ENCODE peak calls at places on chromosomes 7 and 10, in eight cellular contexts. X is left ventricle myocardium superior; Q is kidney tubule cell; B is NCI-H1417; H is stimulated activated CD8-positive, alpha-beta memory T cell treated with anti-CD3 and anti-CD28 coated beads, Interleukin-12 subunit alpha, Interleukin-12 subunit beta, amount 100 ng/mL, for 1 hour; W is activated CD8-positive, alpha-beta memory T cell treated with anti-CD3 and anti-CD28 coated beads for 4 hours; A is NCI-H345; J is mesendoderm. C is an unnamed sample.

GRCh38 chr10:28841625-28842024 is 164.3 kb downstream of the BAMBI start:
- DNase-seq in H (no peak), X (no peak), Q (no peak), B (no peak), W (no peak), J (no peak), A (no peak), C (peak; percentile 12)

GRCh38 chr7:144508702-144509101 is 105.2 kb upstream of the NOBOX start:
- DNase-seq in B (no peak), J (no peak), H (no peak), W (no peak), X (no peak), A (no peak), Q (no peak), C (no peak)

GRCh38 chr7:85213500-85213899 is 26.6 kb upstream of the SEMA3D start:
- DNase-seq in J (no peak), X (no peak), A (no peak), H (no peak), Q (no peak), B (no peak), W (no peak), C (no peak)

GRCh38 chr10:68901106-68901927 is at the start of gene DDX50:
- DNase-seq in B (peak; percentile 99), J (peak; percentile 100), W (peak; percentile 94), H (peak; percentile 95), A (peak; percentile 97), Q (peak; percentile 99), X (peak; percentile 96), C (peak; percentile 98)

GRCh38 chr10:70094287-70094686 is 38.3 kb downstream of the AIFM2 start:
- DNase-seq in B (no peak), H (no peak), Q (no peak), J (no peak), W (no peak), X (no peak), A (no peak), C (no peak)

GRCh38 chr10:110192552-110192951 is 14.9 kb upstream of the MXI1 start:
- DNase-seq in J (peak; percentile 64), A (no peak), B (no peak), H (no peak), W (no peak), Q (no peak), X (no peak), C (no peak)

GRCh38 chr10:44865289-44865671 is 45.9 kb upstream of the TMEM72 start:
- DNase-seq in A (no peak), H (no peak), Q (no peak), X (peak; percentile 61), B (no peak), J (no peak), W (no peak), C (no peak)

GRCh38 chr7:81053623-81054022 is 134.8 kb upstream of the SEMA3C start:
- DNase-seq in X (no peak), W (no peak), J (no peak), B (no peak), Q (peak; percentile 28), H (no peak), A (no peak), C (peak; percentile 67)

GRCh38 chr10:33335800-33336605 is 1.5 kb upstream of the NRP1 start:
- DNase-seq in X (peak; percentile 88), Q (peak; percentile 93), W (no peak), J (peak; percentile 50), A (no peak), H (no peak), B (peak; percentile 54), C (no peak)

GRCh38 chr7:108415821-108416536 is 40.3 kb downstream of the NRCAM start:
- DNase-seq in W (peak; percentile 3), A (peak; percentile 57), J (peak; percentile 37), B (peak; percentile 86), Q (peak; percentile 89), X (no peak), H (no peak), C (peak; percentile 82)

GRCh38 chr10:113493195-113493594 is 59.7 kb upstream of the HABP2 start:
- DNase-seq in X (no peak), A (no peak), J (no peak), B (no peak), W (no peak), H (no peak), Q (no peak), C (peak; percentile 91)

GRCh38 chr7:876972-877311 is 588 bp downstream of the GET4 start:
- DNase-seq in X (no peak), A (no peak), B (peak; percentile 75), H (no peak), Q (no peak), W (no peak), J (peak; percentile 67), C (no peak)

GRCh38 chr7:50101873-50102272 is 8.8 kb upstream of the ZPBP start:
- DNase-seq in H (no peak), W (no peak), J (no peak), X (no peak), A (no peak), Q (no peak), B (no peak), C (no peak)

GRCh38 chr10:103636996-103637395 is 143.5 kb downstream of the NEURL1 start:
- DNase-seq in A (no peak), J (no peak), X (peak; percentile 9), Q (no peak), W (no peak), H (no peak), B (no peak), C (no peak)

GRCh38 chr10:132735923-132736391 is 50.0 kb downstream of the NKX6-2 start:
- DNase-seq in H (no peak), W (no peak), A (no peak), Q (no peak), X (no peak), B (peak; percentile 81), J (no peak), C (no peak)